ENCODE peak calls at places on chromosomes 4 and X, in four cellular contexts. F, A, D and L are unnamed samples.

GRCh38 chr4:1195109-1195671 is 22.8 kb upstream of the SPON2 start:
- DNase-seq in A (no peak), D (peak; percentile 41), F (no peak), L (no peak)

GRCh38 chr4:158770671-158771070 is 1.8 kb downstream of the FNIP2 start:
- DNase-seq in F (no peak), D (no peak), A (no peak), L (no peak)

GRCh38 chr4:99763635-99764101 is 53.0 kb upstream of the DAPP1 start:
- DNase-seq in A (peak; percentile 89), D (no peak), F (no peak), L (peak; percentile 3)

GRCh38 chrX:144586756-144587155 is 660.5 kb upstream of the SPANXN1 start:
- DNase-seq in F (no peak), A (no peak), D (no peak), L (no peak)

GRCh38 chr4:89111833-89112563 is 665 bp downstream of the TIGD2 start:
- DNase-seq in A (peak; percentile 95), D (no peak), F (no peak), L (peak; percentile 72)

GRCh38 chr4:124276461-124276860 is 436.1 kb downstream of the ANKRD50 start:
- DNase-seq in D (no peak), A (peak; percentile 24), F (no peak), L (peak; percentile 63)

GRCh38 chrX:149711545-149712236 is at the start of gene MAGEA11:
- DNase-seq in A (no peak), D (no peak), F (no peak), L (no peak)

GRCh38 chr4:3873446-3874415 is 107.5 kb downstream of the ADRA2C start:
- DNase-seq in A (no peak), D (peak; percentile 64), F (peak; percentile 92), L (peak; percentile 88)

GRCh38 chrX:132614297-132614696 is 125.5 kb upstream of the MBNL3 start:
- DNase-seq in A (no peak), F (peak; percentile 35), D (no peak), L (peak; percentile 13)

GRCh38 chr4:168773388-168774195 is 236.5 kb downstream of the CBR4 start:
- DNase-seq in A (no peak), D (no peak), F (no peak), L (no peak)
- H2BK15ac ChIP-seq in A (no peak overlapping the region), D (no peak overlapping the region), F (no peak overlapping the region), L (no peak overlapping the region)

GRCh38 chr4:69089388-69089787 is 6.9 kb upstream of the UGT2B7 start:
- DNase-seq in D (no peak), A (no peak), F (no peak), L (no peak)
- H4K5ac ChIP-seq in D (no peak overlapping the region), A (no peak overlapping the region), F (no peak overlapping the region), L (no peak overlapping the region)

GRCh38 chr4:161991811-161992210 is 172.0 kb downstream of the FSTL5 start:
- DNase-seq in F (peak; percentile 31), A (no peak), D (no peak), L (peak; percentile 52)

GRCh38 chr4:161987611-161988010 is 176.2 kb downstream of the FSTL5 start:
- DNase-seq in A (no peak), D (no peak), F (no peak), L (peak; percentile 48)

GRCh38 chr4:161992317-161992716 is 171.5 kb downstream of the FSTL5 start:
- DNase-seq in A (no peak), F (no peak), D (no peak), L (peak; percentile 55)

GRCh38 chr4:161990721-161991120 is 173.1 kb downstream of the FSTL5 start:
- DNase-seq in D (no peak), F (no peak), A (no peak), L (no peak)
- H3K23ac ChIP-seq in D (no peak overlapping the region), F (no peak overlapping the region), A (no peak overlapping the region), L (no peak overlapping the region)

GRCh38 chr4:8210631-8211030 is 11.5 kb downstream of the SH3TC1 start:
- DNase-seq in F (no peak), D (no peak), A (no peak), L (no peak)

GRCh38 chr4:8209176-8209874 is 10.2 kb downstream of the SH3TC1 start:
- DNase-seq in A (no peak), F (no peak), D (no peak), L (no peak)

GRCh38 chr4:8207314-8207713 is 8.2 kb downstream of the SH3TC1 start:
- DNase-seq in A (no peak), F (no peak), D (no peak), L (no peak)

GRCh38 chr4:8209997-8210396 is 10.9 kb downstream of the SH3TC1 start:
- DNase-seq in F (no peak), D (no peak), A (no peak), L (no peak)

GRCh38 chr4:8208565-8208964 is 9.5 kb downstream of the SH3TC1 start:
- DNase-seq in D (no peak), F (no peak), A (no peak), L (no peak)
- H2BK15ac ChIP-seq in D (no peak overlapping the region), F (no peak overlapping the region), A (no peak overlapping the region), L (no peak overlapping the region)

GRCh38 chr4:153110739-153111138 is 93.5 kb upstream of the TRIM2 start:
- DNase-seq in D (no peak), F (no peak), A (no peak), L (no peak)

GRCh38 chr4:153107246-153107645 is 97.0 kb upstream of the TRIM2 start:
- DNase-seq in F (no peak), A (no peak), D (no peak), L (no peak)

GRCh38 chr4:153111426-153112070 is 92.7 kb upstream of the TRIM2 start:
- DNase-seq in D (no peak), F (no peak), A (no peak), L (no peak)

GRCh38 chr4:153112071-153112460 is 92.2 kb upstream of the TRIM2 start:
- DNase-seq in F (no peak), D (no peak), A (no peak), L (no peak)

DNA sequence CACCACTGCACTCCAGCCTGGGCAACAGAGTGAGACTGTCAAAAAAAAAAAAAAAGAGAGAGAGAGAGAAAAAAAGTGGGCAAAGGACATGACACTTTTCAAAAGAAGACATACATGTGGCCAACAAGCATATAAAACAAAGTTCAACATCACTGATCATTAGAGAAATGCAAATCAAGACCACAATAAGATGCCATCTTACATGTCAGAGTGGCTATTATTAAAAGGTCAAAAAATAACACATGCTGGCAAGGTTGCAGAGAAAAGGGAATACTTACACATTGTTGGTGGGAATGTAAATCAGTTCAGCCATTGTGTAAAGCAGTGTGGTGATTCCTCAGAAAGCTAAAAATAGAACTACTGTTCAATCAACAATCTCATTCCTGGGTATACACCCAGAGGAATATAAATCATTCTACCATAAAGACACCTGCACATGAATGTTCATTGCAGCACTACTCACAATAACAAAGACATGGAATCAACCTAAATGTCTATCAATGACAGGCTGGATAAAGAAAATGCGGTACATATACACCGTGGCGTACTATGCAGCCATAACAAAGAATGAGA is 94.9 kb upstream of the TRIM2 start:
- DNase-seq in A (no peak), F (no peak), D (no peak), L (no peak)
- H4K5ac ChIP-seq in A (no peak overlapping the region), F (no peak overlapping the region), D (no peak overlapping the region), L (no peak overlapping the region)